ENCODE peak calls at places on chromosomes 4 and X, in eight cellular contexts. Z is A549; K is activated naive CD8-positive, alpha-beta T cell treated with anti-CD3 and anti-CD28 coated beads, Interleukin-2, amount 50 U/mL, for 24 hours; P is NB4; R is astrocyte of the spinal cord; O is HuH-7; T is activated T-helper 1 cell treated with anti-CD3 and anti-CD28 coated beads, Interleukin-12 subunit alpha, Interleukin-12 subunit beta, Interleukin-2, Interleukin-4 antibody, amounts not matched to agents 30 ng/mL and 10 ng/mL and 1 ng/mL, durations not matched to agents 14 hours and 24 hours and 36 hours; X is suprapubic skin. U is an unnamed sample.

GRCh38 chr4:105243446-105243845 is 96.8 kb downstream of the TET2 start:
- DNase-seq in Z (no peak), K (no peak), P (no peak), R (no peak), O (no peak), T (no peak), X (no peak), U (no peak)

GRCh38 chrX:47101206-47101605 is 23.0 kb downstream of the RGN start:
- DNase-seq in Z (no peak), K (no peak), P (no peak), R (no peak), O (no peak), T (no peak), X (no peak), U (no peak)

GRCh38 chr4:11119474-11119873 is 309.2 kb downstream of the HS3ST1 start:
- DNase-seq in Z (no peak), K (no peak), P (no peak), R (no peak), O (no peak), T (no peak), X (no peak), U (no peak)

GRCh38 chr4:1011022-1011694 is at the start of gene FGFRL1:
- DNase-seq in Z (peak), K (peak), P (peak), R (peak), O (peak), T (peak), X (peak), U (peak)

GRCh38 chr4:11596989-11597388 is 168.3 kb upstream of the HS3ST1 start:
- DNase-seq in Z (no peak), K (no peak), P (no peak), R (no peak), O (no peak), T (no peak), X (no peak), U (no peak)

GRCh38 chr4:144754562-144755410 is 108.8 kb downstream of the HHIP start:
- DNase-seq in Z (no peak), K (no peak), P (no peak), R (peak), O (no peak), T (no peak), X (no peak), U (no peak)

GRCh38 chr4:113673450-113673849 is 88.1 kb downstream of the CAMK2D start:
- DNase-seq in Z (no peak), K (peak), P (peak), R (no peak), O (no peak), T (no peak), X (no peak), U (no peak)

GRCh38 chr4:40737882-40738281 is 11.9 kb upstream of the NSUN7 start:
- DNase-seq in Z (no peak), K (no peak), P (no peak), R (no peak), O (no peak), T (no peak), X (no peak), U (no peak)

GRCh38 chrX:37921758-37922157 is 74.4 kb upstream of the DYNLT3 start:
- DNase-seq in Z (no peak), K (no peak), P (no peak), R (peak), O (no peak), T (no peak), X (no peak), U (no peak)

GRCh38 chr4:183398298-183399129 is 45.9 kb upstream of the CDKN2AIP start:
- DNase-seq in Z (peak), K (peak), P (peak), R (peak), O (peak), T (peak), X (peak), U (peak)

GRCh38 chr4:55431710-55432336 is 36.1 kb downstream of the TMEM165 start:
- DNase-seq in Z (no peak), K (no peak), P (no peak), R (no peak), O (no peak), T (no peak), X (no peak), U (no peak)

GRCh38 chrX:11543249-11543648 is 122.5 kb downstream of the ARHGAP6 start:
- DNase-seq in Z (no peak), K (no peak), P (peak), R (no peak), O (no peak), T (no peak), X (no peak), U (no peak)

GRCh38 chr4:165124488-165124887 is 11.8 kb upstream of the TMEM192 start:
- DNase-seq in Z (no peak), K (no peak), P (peak), R (no peak), O (no peak), T (no peak), X (no peak), U (no peak)

GRCh38 chr4:17814140-17814539 is 3.4 kb downstream of the NCAPG start:
- DNase-seq in Z (no peak), K (no peak), P (peak), R (peak), O (no peak), T (no peak), X (no peak), U (no peak)

GRCh38 chr4:149173241-149174013 is 642.2 kb downstream of the IQCM start:
- DNase-seq in Z (no peak), K (no peak), P (peak), R (no peak), O (no peak), T (no peak), X (no peak), U (no peak)

GRCh38 chr4:22003878-22004277 is 55.3 kb upstream of the KCNIP4 start:
- DNase-seq in Z (no peak), K (no peak), P (peak), R (no peak), O (no peak), T (no peak), X (no peak), U (no peak)

GRCh38 chrX:139826065-139827044 is 106.5 kb downstream of the ATP11C start:
- DNase-seq in Z (no peak), K (no peak), P (no peak), R (peak), O (no peak), T (no peak), X (no peak), U (no peak)

GRCh38 chrX:3717742-3718420 is 4.4 kb upstream of the PRKX start:
- DNase-seq in Z (no peak), K (no peak), P (no peak), R (no peak), O (no peak), T (no peak), X (no peak), U (no peak)

GRCh38 chrX:39050427-39050826 is 249.2 kb downstream of the MID1IP1 start:
- DNase-seq in Z (no peak), K (no peak), P (no peak), R (no peak), O (no peak), T (no peak), X (no peak), U (no peak)

GRCh38 chrX:153719238-153719637 is 4.9 kb downstream of the BCAP31 start:
- DNase-seq in Z (no peak), K (no peak), P (no peak), R (no peak), O (no peak), T (no peak), X (no peak), U (no peak)

GRCh38 chr4:111399523-111400135 is 745.6 kb upstream of the FAM241A start:
- DNase-seq in Z (no peak), K (no peak), P (no peak), R (peak), O (no peak), T (no peak), X (no peak), U (no peak)